ENCODE peak calls at places on chromosomes 3 and 15, in eight cellular contexts. L is IMR-90; J is CD8-positive, alpha-beta T cell; A is CD4-positive, CD25-positive, alpha-beta regulatory T cell; U is adrenal gland; K is psoas muscle; B is mesendoderm; E is MM.1S. I is an unnamed sample.
A peak's percentile ranks its signal among the peaks of the same experiment; 100 is the strongest.

GRCh38 chr3:28726840-28727239 is 378.2 kb upstream of the AZI2 start:
- DNase-seq in L (no peak), J (no peak), A (no peak), U (peak; percentile 41), K (peak; percentile 62), B (peak; percentile 86), E (peak; percentile 55), I (peak; percentile 45)

GRCh38 chr3:73148653-73149052 is 87.2 kb downstream of the EBLN2 start:
- DNase-seq in L (no peak), J (no peak), A (no peak), U (peak; percentile 78), K (no peak), B (no peak), E (no peak), I (no peak)

GRCh38 chr15:62753518-62754221 is 288.9 kb upstream of the TPM1 start:
- DNase-seq in L (no peak), J (no peak), A (no peak), U (no peak), K (no peak), B (no peak), E (no peak), I (no peak)

GRCh38 chr3:185724761-185725160 is 100.1 kb downstream of the IGF2BP2 start:
- DNase-seq in L (peak; percentile 71), J (no peak), A (no peak), U (no peak), K (no peak), B (peak; percentile 81), E (no peak), I (no peak)

GRCh38 chr3:166071831-166072230 is 234.6 kb upstream of the BCHE start:
- DNase-seq in L (no peak), J (no peak), A (no peak), U (no peak), K (no peak), B (peak; percentile 2), E (no peak), I (no peak)

GRCh38 chr15:65092911-65093792 is 16.6 kb downstream of the KBTBD13 start:
- DNase-seq in L (no peak), J (no peak), A (no peak), U (no peak), K (no peak), B (no peak), E (no peak), I (no peak)

GRCh38 chr15:66912001-66912400 is 153.4 kb upstream of the SMAD3 start:
- DNase-seq in L (no peak), J (peak; percentile 13), A (peak; percentile 16), U (peak; percentile 18), K (no peak), B (no peak), E (no peak), I (no peak)

GRCh38 chr3:145864336-145864735 is 296.6 kb downstream of the PLOD2 start:
- DNase-seq in L (no peak), J (no peak), A (no peak), U (no peak), K (no peak), B (no peak), E (no peak), I (no peak)

GRCh38 chr3:155960060-155960459 is 89.6 kb downstream of the GMPS start:
- DNase-seq in L (peak; percentile 92), J (no peak), A (no peak), U (no peak), K (no peak), B (no peak), E (no peak), I (no peak)

GRCh38 chr15:96328101-96328958 is 2.2 kb upstream of the NR2F2 start:
- DNase-seq in L (no peak), J (no peak), A (no peak), U (no peak), K (no peak), B (no peak), E (no peak), I (no peak)

GRCh38 chr3:59064276-59064675 is 14.5 kb upstream of the CFAP20DC start:
- DNase-seq in L (no peak), J (no peak), A (no peak), U (no peak), K (no peak), B (peak; percentile 56), E (no peak), I (no peak)

GRCh38 chr15:59137566-59137965 is 32.6 kb downstream of the CCNB2 start:
- DNase-seq in L (no peak), J (no peak), A (no peak), U (no peak), K (no peak), B (no peak), E (no peak), I (no peak)

GRCh38 chr15:39618063-39618823 is 37.4 kb downstream of the THBS1 start:
- DNase-seq in L (no peak), J (no peak), A (no peak), U (no peak), K (no peak), B (no peak), E (no peak), I (no peak)

GRCh38 chr3:43503067-43503728 is 118.6 kb downstream of the ANO10 start:
- DNase-seq in L (peak; percentile 46), J (no peak), A (peak; percentile 60), U (no peak), K (no peak), B (peak; percentile 34), E (peak; percentile 35), I (no peak)

GRCh38 chr3:32640939-32641725 is 43.9 kb upstream of the CNOT10 start:
- DNase-seq in L (peak; percentile 27), J (no peak), A (no peak), U (no peak), K (no peak), B (peak; percentile 31), E (no peak), I (no peak)

GRCh38 chr15:41215708-41216107 is 14.8 kb downstream of the EXD1 start:
- DNase-seq in L (no peak), J (no peak), A (no peak), U (no peak), K (no peak), B (no peak), E (no peak), I (no peak)

GRCh38 chr15:41218851-41219250 is 11.7 kb downstream of the EXD1 start:
- DNase-seq in L (no peak), J (no peak), A (no peak), U (no peak), K (no peak), B (no peak), E (no peak), I (no peak)

GRCh38 chr15:41219381-41219780 is 11.2 kb downstream of the EXD1 start:
- DNase-seq in L (no peak), J (no peak), A (no peak), U (no peak), K (no peak), B (no peak), E (no peak), I (no peak)
- H3K27me3 ChIP-seq in L (peaks cover 21% of the 10 kb centered on the region), J (no peaks in the 10 kb centered on the region), A (peaks cover 10% of the 10 kb centered on the region), U (peaks cover 5% of the 10 kb centered on the region), K (no peaks in the 10 kb centered on the region), B (no peaks in the 10 kb centered on the region), E (no peaks in the 10 kb centered on the region), I (peaks cover 20% of the 10 kb centered on the region)

GRCh38 chr3:34219556-34219955 is 421.1 kb downstream of the PDCD6IP start:
- DNase-seq in L (no peak), J (no peak), A (no peak), U (no peak), K (no peak), B (no peak), E (no peak), I (no peak)
- H3K4me1 ChIP-seq in L (no peaks in the 10 kb centered on the region), J (no peaks in the 10 kb centered on the region), A (no peaks in the 10 kb centered on the region), U (no peaks in the 10 kb centered on the region), K (no peaks in the 10 kb centered on the region), B (no peaks in the 10 kb centered on the region), E (no peaks in the 10 kb centered on the region), I (no peaks in the 10 kb centered on the region)

DNA sequence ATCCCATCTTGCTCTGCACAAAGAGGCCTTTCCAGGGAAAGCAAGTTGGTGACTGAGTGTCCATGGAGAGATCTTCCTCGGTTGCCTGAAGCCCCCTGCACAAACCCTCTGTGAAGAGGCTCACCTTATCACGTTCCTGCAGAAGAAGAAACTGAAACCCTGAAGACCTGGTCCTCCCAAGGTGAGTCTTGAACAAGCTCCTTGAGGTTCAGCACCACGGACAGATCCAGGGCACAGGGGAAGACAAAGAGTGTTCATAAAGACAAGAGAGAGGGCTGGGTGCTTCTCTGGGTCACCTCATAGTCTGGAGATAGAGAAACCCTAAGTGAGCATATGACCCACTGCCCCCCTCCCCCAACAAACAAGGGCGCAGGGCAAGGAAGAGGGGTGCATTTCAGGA is 21.7 kb upstream of the TBC1D21 start:
- DNase-seq in L (peak; percentile 64), J (peak; percentile 16), A (peak; percentile 21), U (peak; percentile 34), K (no peak), B (peak; percentile 87), E (peak; percentile 78), I (peak; percentile 91)
- H3K27me3 ChIP-seq in L (peaks cover 47% of the 10 kb centered on the region), J (no peaks in the 10 kb centered on the region), A (no peaks in the 10 kb centered on the region), U (no peaks in the 10 kb centered on the region), K (no peaks in the 10 kb centered on the region), B (no peaks in the 10 kb centered on the region), E (peaks cover 24% of the 10 kb centered on the region), I (peaks cover 16% of the 10 kb centered on the region)

DNA sequence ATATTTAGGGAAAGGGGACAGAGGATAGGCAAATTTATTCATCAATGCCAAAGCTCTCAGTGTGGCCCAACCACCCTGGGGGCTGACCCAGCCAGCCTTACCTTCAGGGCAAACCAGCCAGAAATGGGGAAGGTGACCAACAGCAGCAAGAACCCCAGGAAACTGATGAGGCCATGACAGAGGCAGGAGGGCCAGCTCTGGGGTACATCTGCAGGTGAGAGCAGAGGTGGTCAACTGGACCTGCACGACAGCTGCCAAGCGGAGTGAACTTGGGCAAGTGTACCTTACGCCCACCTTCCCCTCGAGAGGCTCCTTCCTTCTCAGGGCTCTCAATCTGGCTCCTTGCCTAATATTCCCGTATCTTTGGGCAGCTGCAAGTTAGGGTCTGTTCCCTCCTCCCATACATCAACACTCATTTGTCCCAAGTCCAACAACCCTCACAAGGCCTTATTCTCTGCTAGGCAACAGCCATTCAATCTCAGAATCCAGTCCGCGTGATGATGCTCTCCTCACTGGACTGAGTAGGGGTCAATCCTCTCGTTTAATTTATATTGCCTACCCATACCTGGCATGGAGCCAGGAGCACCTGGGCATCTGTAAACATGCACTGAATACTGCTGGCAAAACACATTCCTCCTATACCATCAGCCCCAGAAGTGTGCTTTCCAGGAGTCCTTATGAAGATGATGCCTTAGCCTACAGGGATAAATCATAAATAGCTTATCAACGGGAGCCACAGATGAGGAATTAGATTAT is 1.7 kb downstream of the STOML1 start:
- DNase-seq in L (no peak), J (no peak), A (no peak), U (no peak), K (no peak), B (no peak), E (no peak), I (no peak)
- H3K4me1 ChIP-seq in L (peaks cover 32% of the 10 kb centered on the region), J (peaks cover 31% of the 10 kb centered on the region), A (peaks cover 38% of the 10 kb centered on the region), U (peaks cover 34% of the 10 kb centered on the region), K (peaks cover 47% of the 10 kb centered on the region), B (no peaks in the 10 kb centered on the region), E (peaks cover 6% of the 10 kb centered on the region), I (peaks cover 14% of the 10 kb centered on the region)

GRCh38 chr15:45285413-45285812 is 33.4 kb downstream of the SLC28A2 start:
- DNase-seq in L (no peak), J (no peak), A (no peak), U (no peak), K (no peak), B (no peak), E (no peak), I (no peak)
- H3K27me3 ChIP-seq in L (peaks cover 2% of the 10 kb centered on the region), J (no peaks in the 10 kb centered on the region), A (peaks cover 9% of the 10 kb centered on the region), U (no peaks in the 10 kb centered on the region), K (no peaks in the 10 kb centered on the region), B (no peaks in the 10 kb centered on the region), E (no peaks in the 10 kb centered on the region), I (peaks cover 4% of the 10 kb centered on the region)

GRCh38 chr15:75179773-75180140 is 21.9 kb upstream of the C15orf39 start:
- DNase-seq in L (no peak), J (no peak), A (no peak), U (no peak), K (no peak), B (no peak), E (no peak), I (peak; percentile 65)
- H3K4me1 ChIP-seq in L (peaks cover 27% of the 10 kb centered on the region), J (peaks cover 8% of the 10 kb centered on the region), A (peaks cover 7% of the 10 kb centered on the region), U (peaks cover 6% of the 10 kb centered on the region), K (peaks cover 12% of the 10 kb centered on the region), B (peaks cover 1% of the 10 kb centered on the region), E (peaks cover 20% of the 10 kb centered on the region), I (peaks cover 31% of the 10 kb centered on the region)